ENCODE peak calls at places on chromosomes 1 and 21, in nine cellular contexts. S, P, U, Y, R, J, L, H and V are unnamed samples.

GRCh38 chr1:30611741-30612309 is 111.6 kb downstream of the MATN1 start:
- DNase-seq in S (no peak), P (no peak), U (no peak), Y (no peak), R (no peak), J (no peak), L (peak; percentile 23), H (no peak), V (no peak)

GRCh38 chr1:97636941-97637340 is 283.9 kb downstream of the DPYD start:
- DNase-seq in S (no peak), P (no peak), U (no peak), Y (no peak), R (no peak), J (no peak), L (no peak), H (no peak), V (no peak)

GRCh38 chr1:21383785-21384401 is 56.0 kb upstream of the NBPF3 start:
- DNase-seq in S (no peak), P (no peak), U (no peak), Y (no peak), R (no peak), J (no peak), L (no peak), H (no peak), V (no peak)

GRCh38 chr1:201396859-201397464 is 2.2 kb downstream of the LAD1 start:
- DNase-seq in S (no peak), P (peak; percentile 87), U (peak; percentile 87), Y (no peak), R (peak; percentile 71), J (no peak), L (no peak), H (no peak), V (peak; percentile 92)

GRCh38 chr1:19091539-19091938 is 118.5 kb downstream of the UBR4 start:
- DNase-seq in S (no peak), P (no peak), U (no peak), Y (no peak), R (no peak), J (no peak), L (no peak), H (peak; percentile 83), V (no peak)

GRCh38 chr1:93779540-93780121 is 98.0 kb upstream of the BCAR3 start:
- DNase-seq in S (no peak), P (no peak), U (no peak), Y (no peak), R (no peak), J (no peak), L (no peak), H (peak; percentile 92), V (no peak)

GRCh38 chr21:21436012-21436545 is 437.9 kb downstream of the NCAM2 start:
- DNase-seq in S (no peak), P (no peak), U (no peak), Y (no peak), R (no peak), J (no peak), L (no peak), H (peak; percentile 49), V (no peak)

GRCh38 chr1:66563094-66563800 is 29.3 kb downstream of the SGIP1 start:
- DNase-seq in S (no peak), P (no peak), U (no peak), Y (no peak), R (no peak), J (no peak), L (no peak), H (peak; percentile 95), V (no peak)

GRCh38 chr1:60970081-60970509 is 112.3 kb upstream of the NFIA start:
- DNase-seq in S (no peak), P (no peak), U (no peak), Y (no peak), R (no peak), J (no peak), L (no peak), H (peak; percentile 23), V (no peak)

GRCh38 chr1:110440877-110441276 is 10.1 kb upstream of the PROK1 start:
- DNase-seq in S (no peak), P (no peak), U (no peak), Y (peak; percentile 47), R (no peak), J (no peak), L (no peak), H (peak; percentile 54), V (peak; percentile 30)

GRCh38 chr1:183025782-183026774 is 2.9 kb downstream of the LAMC1 start:
- DNase-seq in S (no peak), P (no peak), U (no peak), Y (no peak), R (no peak), J (no peak), L (no peak), H (peak; percentile 56), V (no peak)

GRCh38 chr1:188089461-188089860 is 1260.7 kb downstream of the PLA2G4A start:
- DNase-seq in S (no peak), P (no peak), U (no peak), Y (no peak), R (no peak), J (no peak), L (no peak), H (peak; percentile 11), V (no peak)
- H3K27ac ChIP-seq in S (no peak overlapping the region), P (no peak overlapping the region), U (no peak overlapping the region), Y (no peak overlapping the region), R (no peak overlapping the region), J (no peak overlapping the region), L (no peak overlapping the region), H (peak overlapping the region; percentile 60), V (no peak overlapping the region)

GRCh38 chr1:34757386-34757785 is 2.2 kb upstream of the GJB4 start:
- DNase-seq in S (no peak), P (no peak), U (no peak), Y (no peak), R (no peak), J (no peak), L (no peak), H (no peak), V (no peak)

GRCh38 chr1:34761776-34762307 is 2.3 kb downstream of the GJB4 start:
- DNase-seq in S (peak; percentile 27), P (no peak), U (no peak), Y (no peak), R (no peak), J (no peak), L (no peak), H (no peak), V (no peak)

GRCh38 chr1:34758751-34759150 is 789 bp upstream of the GJB4 start:
- DNase-seq in S (no peak), P (no peak), U (no peak), Y (no peak), R (no peak), J (no peak), L (no peak), H (no peak), V (no peak)

GRCh38 chr1:34761176-34761761 is 1.7 kb downstream of the GJB4 start:
- DNase-seq in S (peak; percentile 64), P (no peak), U (no peak), Y (no peak), R (no peak), J (no peak), L (no peak), H (no peak), V (no peak)

GRCh38 chr1:34759472-34760357 is at the start of gene GJB4:
- DNase-seq in S (peak; percentile 42), P (no peak), U (no peak), Y (no peak), R (peak; percentile 33), J (no peak), L (no peak), H (no peak), V (no peak)
- H3K27me3 ChIP-seq in S (peaks cover 35% of the 10 kb centered on the region), P (no peaks in the 10 kb centered on the region), U (peaks cover 45% of the 10 kb centered on the region), Y (no peaks in the 10 kb centered on the region), R (no peaks in the 10 kb centered on the region), J (no peaks in the 10 kb centered on the region), L (no peaks in the 10 kb centered on the region), H (no peaks in the 10 kb centered on the region), V (no peaks in the 10 kb centered on the region)

GRCh38 chr1:207644852-207645631 is at the start of gene CR1L:
- DNase-seq in S (peak; percentile 91), P (peak; percentile 82), U (peak; percentile 80), Y (peak; percentile 87), R (peak; percentile 65), J (no peak), L (no peak), H (peak; percentile 27), V (peak; percentile 86)
- TF ChIP-seq POLR2A in S (no peak), P (no peak), U (no peak), Y (no peak), R (no peak), J (no peak), L (no peak), H (no peak), V (no peak)

DNA sequence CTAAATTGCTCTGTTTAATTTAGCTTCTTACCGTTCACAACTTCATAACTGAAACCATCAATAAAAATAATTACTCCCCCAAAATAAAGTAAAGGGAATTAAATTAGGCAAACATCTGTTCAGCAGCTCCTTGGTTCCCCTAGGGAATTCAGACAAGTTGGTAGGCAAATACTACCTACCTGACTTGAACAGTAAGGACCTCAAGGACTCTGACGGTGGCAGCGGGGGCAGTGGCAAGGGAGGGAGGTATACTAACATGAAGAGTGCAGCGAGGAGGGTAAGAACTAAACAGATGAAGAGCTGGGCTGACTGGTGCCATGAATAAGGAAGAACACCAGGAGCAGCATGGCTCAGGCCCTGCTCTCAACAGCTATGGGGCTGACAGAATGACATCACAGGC is 33.2 kb downstream of the MTOR start:
- DNase-seq in S (no peak), P (no peak), U (no peak), Y (no peak), R (no peak), J (no peak), L (no peak), H (no peak), V (no peak)
- H3K27ac ChIP-seq in S (no peak overlapping the region), P (no peak overlapping the region), U (no peak overlapping the region), Y (no peak overlapping the region), R (no peak overlapping the region), J (no peak overlapping the region), L (no peak overlapping the region), H (no peak overlapping the region), V (no peak overlapping the region)